ENCODE peak calls at places on chromosomes 4 and X, in eight cellular contexts. K is IMR-90; U is nephron progenitor cell; T is pulmonary artery endothelial cell; S is stimulated activated CD4-positive, alpha-beta T cell treated with anti-CD3 and anti-CD28 coated beads, Interleukin-2, amount 100 ng/mL, for 24 hours; Z is cardiac fibroblast; B is prostate gland; X is fibroblast of lung. F is an unnamed sample.

GRCh38 chr4:145481164-145481941 is at the start of gene SMAD1:
- DNase-seq in S (peak), T (peak), U (peak), K (peak), Z (peak), X (peak), B (peak), F (peak)

GRCh38 chr4:8129136-8129535 is 29.5 kb downstream of the ABLIM2 start:
- DNase-seq in T (no peak), X (no peak), K (no peak), B (no peak), U (no peak), Z (no peak), S (no peak), F (no peak)

GRCh38 chr4:181569553-181569952 is 673.6 kb upstream of the TENM3 start:
- DNase-seq in B (no peak), S (no peak), X (peak), Z (peak), K (peak), T (no peak), U (no peak), F (no peak)

GRCh38 chrX:108359811-108360602 is 78.2 kb downstream of the COL4A6 start:
- DNase-seq in B (no peak), S (no peak), U (no peak), X (peak), Z (peak), T (no peak), K (peak), F (no peak)

GRCh38 chrX:10089378-10089795 is 67.4 kb upstream of the CLCN4 start:
- DNase-seq in S (no peak), B (no peak), Z (no peak), X (peak), T (no peak), K (peak), U (no peak), F (peak)

GRCh38 chr4:40749717-40750460 is at the start of gene NSUN7:
- DNase-seq in T (no peak), S (peak), X (peak), U (peak), Z (no peak), B (peak), K (no peak), F (no peak)

GRCh38 chr4:3405176-3405575 is 36.6 kb upstream of the HGFAC start:
- DNase-seq in S (no peak), U (no peak), Z (no peak), T (no peak), X (no peak), K (no peak), B (no peak), F (no peak)

GRCh38 chrX:14777484-14777883 is 95.4 kb downstream of the FANCB start:
- DNase-seq in K (peak), Z (peak), X (peak), U (no peak), B (no peak), T (no peak), S (no peak), F (no peak)

GRCh38 chr4:99209671-99210070 is 9.4 kb downstream of the ADH6 start:
- DNase-seq in B (no peak), X (peak), T (no peak), K (peak), S (no peak), U (no peak), Z (no peak), F (no peak)